ENCODE peak calls at places on chromosomes 11 and 22, in four cellular contexts. Z is psoas muscle, R is RWPE1, Y is GM23248. D is an unnamed sample.

GRCh38 chr11:72577271-72577681 is 96.9 kb downstream of the PDE2A start:
- DNase-seq in Z (no peak), R (no peak), Y (no peak), D (no peak)

GRCh38 chr11:66467034-66467659 is 442 bp downstream of the PELI3 start:
- DNase-seq in Y (peak), R (peak), Z (peak), D (no peak)

GRCh38 chr11:61149624-61150615 is 11.3 kb downstream of the VPS37C start:
- DNase-seq in Y (no peak), Z (no peak), R (peak), D (no peak)

GRCh38 chr11:116989184-116989583 is 109.0 kb downstream of the SIK3 start:
- DNase-seq in Z (no peak), R (no peak), Y (no peak), D (no peak)

GRCh38 chr11:72220696-72221363 is 3.7 kb upstream of the INPPL1 start:
- DNase-seq in R (no peak), Y (no peak), Z (no peak), D (no peak)

GRCh38 chr22:40728731-40729189 is 49.5 kb downstream of the MCHR1 start:
- DNase-seq in R (no peak), Y (no peak), Z (no peak), D (no peak)

GRCh38 chr22:47654922-47655451 is 892.5 kb downstream of the TBC1D22A start:
- DNase-seq in Y (no peak), Z (no peak), R (no peak), D (no peak)

GRCh38 chr11:44005076-44005800 is 42.5 kb upstream of the ACCSL start:
- DNase-seq in Y (no peak), R (no peak), Z (no peak), D (no peak)

GRCh38 chr11:59615132-59615636 is 390 bp downstream of the OSBP start:
- DNase-seq in R (peak), Y (peak), Z (peak), D (peak)

GRCh38 chr11:117794772-117795629 is 2.0 kb downstream of the DSCAML1 start:
- DNase-seq in Z (no peak), Y (no peak), R (no peak), D (no peak)

GRCh38 chr11:129374993-129375721 is 491 bp upstream of the BARX2 start:
- DNase-seq in Z (peak), R (peak), Y (peak), D (no peak)

GRCh38 chr11:13772223-13773046 is 104.0 kb downstream of the FAR1 start:
- DNase-seq in Z (no peak), R (peak), Y (peak), D (no peak)

GRCh38 chr11:47861762-47862161 is 13.6 kb upstream of the NUP160 start:
- DNase-seq in R (no peak), Z (no peak), Y (peak), D (no peak)

GRCh38 chr11:123543796-123544195 is 110.6 kb downstream of the SCN3B start:
- DNase-seq in Z (no peak), Y (peak), R (peak), D (no peak)

GRCh38 chr11:130560000-130560852 is 111.8 kb downstream of the ADAMTS15 start:
- DNase-seq in Z (no peak), Y (no peak), R (no peak), D (no peak)

GRCh38 chr22:40238425-40239344 is 61.0 kb downstream of the TNRC6B start:
- DNase-seq in Y (peak), R (peak), Z (peak), D (no peak)

GRCh38 chr22:20116376-20116950 is 559 bp downstream of the RANBP1 start:
- DNase-seq in Z (no peak), Y (peak), R (no peak), D (no peak)

GRCh38 chr11:46733234-46733633 is 14.2 kb downstream of the F2 start:
- DNase-seq in Y (no peak), Z (no peak), R (no peak), D (no peak)

GRCh38 chr11:123188508-123189165 is 6.4 kb downstream of the CLMP start:
- DNase-seq in Z (no peak), Y (peak), R (no peak), D (no peak)

GRCh38 chr11:56521955-56522354 is 21.1 kb downstream of the OR5M11 start:
- DNase-seq in R (no peak), Z (no peak), Y (peak), D (no peak)

GRCh38 chr11:19829109-19829790 is 116.6 kb downstream of the NAV2 start:
- DNase-seq in R (peak), Z (no peak), Y (no peak), D (no peak)

GRCh38 chr22:48739348-48740085 is 1088.2 kb downstream of the BRD1 start:
- DNase-seq in Z (no peak), R (no peak), Y (no peak), D (no peak)

GRCh38 chr22:43333156-43333555 is 10.0 kb downstream of the SCUBE1 start:
- DNase-seq in Z (no peak), R (no peak), Y (no peak), D (no peak)

GRCh38 chr11:80993561-80993960 is 1552.7 kb upstream of the TENM4 start:
- DNase-seq in R (no peak), Z (no peak), Y (peak), D (no peak)

GRCh38 chr22:49763696-49764095 is 64.0 kb downstream of the BRD1 start:
- DNase-seq in Y (no peak), R (no peak), Z (peak), D (peak)

GRCh38 chr22:37043828-37044538 is 7.6 kb upstream of the KCTD17 start:
- DNase-seq in Y (peak), Z (peak), R (no peak), D (no peak)

GRCh38 chr11:46560300-46561025 is 33.4 kb downstream of the AMBRA1 start:
- DNase-seq in R (peak), Y (peak), Z (no peak), D (no peak)

DNA sequence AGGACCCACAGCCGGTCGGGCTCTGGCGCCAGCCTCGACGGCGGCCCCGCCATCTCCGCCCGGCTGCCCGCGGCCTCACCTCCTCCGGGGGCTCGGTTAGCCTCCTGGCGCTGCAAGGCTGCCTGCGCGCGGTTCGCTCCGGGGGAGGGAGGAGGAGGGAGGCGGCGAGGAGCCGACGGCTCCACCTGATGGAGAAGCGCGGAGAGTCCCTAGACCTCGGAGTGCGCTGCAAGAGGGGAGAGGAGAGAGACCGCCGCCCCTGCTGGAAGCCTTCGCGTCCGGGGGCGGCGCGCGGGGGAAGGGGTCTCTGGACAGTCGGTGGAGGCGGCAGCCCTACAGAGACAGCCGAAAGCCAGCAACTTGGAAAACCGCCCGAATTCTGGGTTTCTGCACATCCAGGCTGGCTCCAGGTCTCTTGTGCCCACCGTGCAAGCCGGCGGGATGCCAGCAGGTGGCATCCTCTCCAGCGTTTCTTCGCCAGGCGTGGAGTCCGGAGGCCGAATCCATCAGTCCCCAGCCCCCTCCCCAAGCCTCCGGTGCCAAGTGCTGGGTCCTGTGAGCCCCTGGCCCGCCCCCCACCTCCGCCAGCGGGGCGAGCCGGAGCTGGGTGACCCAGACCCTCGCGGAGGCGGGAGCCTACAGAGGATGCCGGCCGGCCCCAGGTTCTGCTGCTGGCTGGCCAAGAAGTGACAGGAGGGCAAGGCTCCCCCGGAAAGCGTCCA is 2.9 kb upstream of the KIRREL3 start:
- DNase-seq in Y (peak), R (no peak), Z (no peak), D (peak)
- H3K27ac ChIP-seq in Y (no peak), R (no peak), Z (no peak), D (peak)

DNA sequence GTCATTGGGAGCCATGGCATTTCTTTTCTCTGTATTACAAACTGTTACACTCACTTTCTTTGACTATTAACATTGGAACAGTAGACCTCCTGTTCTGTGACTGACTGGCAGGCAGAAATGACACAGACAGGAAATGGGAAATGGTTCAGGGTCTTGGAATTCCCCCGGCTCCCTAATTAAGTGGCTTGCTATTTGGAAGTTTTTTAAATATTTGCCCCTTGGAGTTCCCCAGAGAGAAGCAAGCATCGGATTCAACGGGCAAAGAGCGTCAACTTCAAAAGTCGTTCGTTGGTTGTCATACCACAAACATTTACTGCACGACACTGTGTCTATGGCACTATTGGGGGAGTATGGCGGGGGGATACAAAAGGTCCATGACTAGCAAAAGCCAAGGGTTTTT is 1.1 kb upstream of the BIRC2 start:
- DNase-seq in Y (peak), Z (no peak), R (peak), D (no peak)
- H3K27ac ChIP-seq in Y (peak), Z (peak), R (no peak), D (peak)

GRCh38 chr22:44365832-44366231 is 53.1 kb upstream of the SHISAL1 start:
- DNase-seq in Z (no peak), R (no peak), Y (no peak), D (no peak)

GRCh38 chr22:44364750-44365118 is 52.0 kb upstream of the SHISAL1 start:
- DNase-seq in Z (peak), Y (no peak), R (no peak), D (no peak)

GRCh38 chr22:44365196-44365802 is 52.5 kb upstream of the SHISAL1 start:
- DNase-seq in Y (peak), Z (peak), R (no peak), D (no peak)

GRCh38 chr22:44363214-44363979 is 50.6 kb upstream of the SHISAL1 start:
- DNase-seq in Y (peak), R (peak), Z (peak), D (no peak)

DNA sequence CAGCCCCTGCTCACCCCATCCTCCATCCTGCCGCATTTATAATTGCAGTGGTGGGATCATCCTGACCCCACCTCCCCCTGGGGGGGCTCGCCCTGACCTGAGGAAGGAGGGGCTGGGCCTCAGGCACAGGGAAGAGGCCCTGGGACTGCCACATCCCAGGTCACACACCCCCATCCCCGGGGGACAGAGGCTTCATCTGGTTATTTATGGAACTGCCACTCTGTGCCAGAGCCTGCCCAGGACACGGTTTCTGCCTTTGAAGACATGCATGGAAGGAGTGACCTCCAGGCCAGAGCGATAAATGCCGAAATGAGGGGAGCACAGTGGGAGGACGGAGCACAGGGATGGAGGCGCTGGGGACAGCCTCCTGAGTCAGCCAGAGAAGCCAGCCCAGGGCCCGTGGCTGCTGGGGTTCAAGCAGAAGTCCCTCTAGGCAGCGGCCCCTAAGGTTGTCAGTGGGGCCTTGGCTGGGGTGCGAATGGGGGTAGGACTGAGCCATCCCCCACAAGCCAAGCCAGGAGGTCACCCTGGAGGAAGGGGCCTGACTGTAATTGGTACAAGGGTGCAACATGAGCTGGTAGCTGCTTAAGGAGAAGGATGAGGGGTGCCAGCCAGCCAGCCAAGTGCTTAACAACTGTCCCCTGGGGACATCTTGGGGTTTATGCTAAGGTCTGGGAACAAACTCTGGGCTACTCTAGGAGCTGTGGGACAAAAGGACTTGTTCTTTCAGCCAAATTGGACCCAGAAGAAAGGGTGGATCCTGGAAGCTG is 51.4 kb upstream of the SHISAL1 start:
- DNase-seq in Y (peak), R (no peak), Z (peak), D (no peak)
- H3K27ac ChIP-seq in Y (peak), R (peak), Z (no peak), D (no peak)

DNA sequence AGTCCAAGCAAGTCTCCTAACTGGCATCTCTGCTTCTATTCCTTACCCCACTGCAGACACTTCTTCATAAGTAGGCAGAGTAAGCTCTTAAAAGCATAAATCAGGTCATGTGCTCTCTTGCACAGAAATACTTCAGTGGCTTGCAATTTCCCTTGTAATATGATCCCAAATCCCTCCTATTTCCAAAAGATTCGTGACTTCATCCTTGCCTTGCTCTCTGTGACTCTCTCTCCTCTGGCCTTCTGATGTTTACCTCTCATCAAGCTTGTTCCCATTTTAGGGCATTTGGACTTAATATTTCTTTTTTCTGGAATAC is 37.4 kb upstream of the NCR3LG1 start:
- DNase-seq in Y (peak), Z (no peak), R (peak), D (no peak)
- H3K27ac ChIP-seq in Y (peak), Z (no peak), R (no peak), D (no peak)

D was measured in dorsolateral prefrontal cortex.